ENCODE peak calls at places on chromosomes 12 and 14, in eight cellular contexts. M is IMR-90, X is fibroblast of lung, L is foreskin fibroblast, Z is mesothelial cell of epicardium, O is fibroblast of pulmonary artery, N is PC-3, P is hepatocyte. Q is an unnamed sample.

GRCh38 chr12:86669010-86669409 is 412.8 kb upstream of the MGAT4C start:
- DNase-seq in X (no peak), N (peak), L (no peak), O (no peak), P (no peak), Z (no peak), M (no peak), Q (peak)

GRCh38 chr14:24080888-24081738 is 9.8 kb downstream of the CPNE6 start:
- DNase-seq in L (peak), M (no peak), X (no peak), O (no peak), Z (no peak), N (peak), P (peak), Q (peak)

GRCh38 chr12:75360920-75361319 is 26.4 kb downstream of the GLIPR1L1 start:
- DNase-seq in P (no peak), L (no peak), Z (no peak), X (no peak), O (no peak), N (no peak), M (no peak), Q (no peak)

GRCh38 chr12:42409471-42409870 is 83.5 kb downstream of the PPHLN1 start:
- DNase-seq in L (no peak), O (no peak), Z (no peak), M (no peak), X (no peak), P (no peak), N (no peak), Q (no peak)

GRCh38 chr14:102015045-102015685 is 50.8 kb downstream of the DYNC1H1 start:
- DNase-seq in Z (no peak), P (no peak), L (peak), M (peak), N (peak), O (no peak), X (peak), Q (no peak)

GRCh38 chr14:67735361-67735921 is 33.8 kb downstream of the RDH12 start:
- DNase-seq in N (no peak), O (no peak), Z (no peak), L (no peak), X (no peak), M (no peak), P (no peak), Q (no peak)

GRCh38 chr12:1529862-1530591 is 64.4 kb downstream of the FBXL14 start:
- DNase-seq in Z (no peak), O (no peak), N (no peak), P (peak), X (no peak), M (no peak), L (no peak), Q (no peak)

GRCh38 chr14:99136047-99136400 is 136.0 kb downstream of the BCL11B start:
- DNase-seq in Z (no peak), L (no peak), M (no peak), O (no peak), P (no peak), N (no peak), X (no peak), Q (no peak)

GRCh38 chr12:106282457-106283097 is 20.0 kb upstream of the TCP11L2 start:
- DNase-seq in X (peak), M (peak), Z (no peak), N (peak), L (peak), P (peak), O (peak), Q (peak)

GRCh38 chr12:41277019-41277770 is 89.1 kb downstream of the PDZRN4 start:
- DNase-seq in N (peak), X (peak), M (peak), L (peak), O (peak), Z (no peak), P (peak), Q (peak)

GRCh38 chr12:7667025-7667575 is 1.4 kb upstream of the APOBEC1 start:
- DNase-seq in L (no peak), X (no peak), O (no peak), M (no peak), N (peak), Z (no peak), P (no peak), Q (no peak)

GRCh38 chr12:93593833-93594232 is 21.4 kb downstream of the SOCS2 start:
- DNase-seq in N (no peak), Z (no peak), L (no peak), M (no peak), X (no peak), O (no peak), P (no peak), Q (no peak)

GRCh38 chr14:59961518-59962062 is 41.6 kb downstream of the LRRC9 start:
- DNase-seq in Z (no peak), X (no peak), O (no peak), M (no peak), L (no peak), N (no peak), P (no peak), Q (no peak)

GRCh38 chr12:115857923-115858322 is 419.6 kb downstream of the MED13L start:
- DNase-seq in X (no peak), M (no peak), L (no peak), Z (no peak), N (no peak), P (no peak), O (no peak), Q (no peak)

GRCh38 chr12:23887055-23887835 is 62.2 kb downstream of the SOX5 start:
- DNase-seq in M (no peak), O (peak), P (no peak), X (peak), N (no peak), Z (no peak), L (no peak), Q (peak)

GRCh38 chr12:116416161-116416560 is 138.7 kb upstream of the MED13L start:
- DNase-seq in L (no peak), X (no peak), M (no peak), O (no peak), N (no peak), Z (no peak), P (no peak), Q (no peak)

GRCh38 chr14:100328495-100329163 is 5.5 kb downstream of the SLC25A47 start:
- DNase-seq in P (no peak), M (no peak), Z (no peak), N (no peak), L (no peak), X (no peak), O (no peak), Q (no peak)

GRCh38 chr12:53051058-53051880 is 1.4 kb downstream of the TNS2 start:
- DNase-seq in N (no peak), M (peak), Z (peak), X (peak), P (peak), O (peak), L (peak), Q (peak)

GRCh38 chr12:52203126-52203921 is 11.5 kb upstream of the KRT80 start:
- DNase-seq in M (peak), N (peak), L (peak), P (peak), O (peak), Z (no peak), X (peak), Q (peak)

GRCh38 chr12:77202457-77203060 is 137.2 kb upstream of the E2F7 start:
- DNase-seq in O (no peak), N (no peak), P (no peak), X (no peak), L (no peak), Z (no peak), M (no peak), Q (peak)

GRCh38 chr14:52998376-52999010 is 47.6 kb upstream of the FERMT2 start:
- DNase-seq in O (peak), X (peak), M (peak), L (peak), P (no peak), Z (no peak), N (peak), Q (no peak)

GRCh38 chr14:85527006-85527405 is 2.9 kb upstream of the FLRT2 start:
- DNase-seq in X (peak), L (no peak), O (peak), N (peak), P (no peak), M (peak), Z (no peak), Q (peak)

GRCh38 chr12:8692573-8692972 is 5.2 kb upstream of the RIMKLB start:
- DNase-seq in M (peak), O (peak), P (peak), N (no peak), Z (no peak), X (peak), L (peak), Q (peak)

GRCh38 chr12:111353026-111353425 is 15.9 kb downstream of the PHETA1 start:
- DNase-seq in M (no peak), L (no peak), N (no peak), Z (no peak), X (no peak), P (no peak), O (no peak), Q (no peak)

GRCh38 chr12:52126605-52127578 is 47.4 kb downstream of the SMIM41 start:
- DNase-seq in M (peak), X (peak), L (peak), O (peak), Z (no peak), P (no peak), N (peak), Q (no peak)

GRCh38 chr12:46005151-46005797 is 14.9 kb upstream of the SCAF11 start:
- DNase-seq in Z (no peak), L (no peak), X (peak), M (peak), O (peak), P (no peak), N (peak), Q (peak)

GRCh38 chr12:19431407-19432308 is 7.6 kb upstream of the AEBP2 start:
- DNase-seq in O (peak), X (peak), P (no peak), M (peak), Z (peak), N (peak), L (peak), Q (peak)

GRCh38 chr14:67641902-67642749 is 22.4 kb downstream of the ARG2 start:
- DNase-seq in Z (no peak), X (no peak), M (no peak), O (no peak), N (no peak), P (no peak), L (no peak), Q (no peak)

GRCh38 chr14:100546051-100546443 is 41.2 kb downstream of the BEGAIN start:
- DNase-seq in O (no peak), Z (no peak), P (no peak), N (peak), M (no peak), X (no peak), L (no peak), Q (no peak)

GRCh38 chr12:17352164-17352563 is 737.8 kb downstream of the RERGL start:
- DNase-seq in L (no peak), P (no peak), O (no peak), Z (no peak), N (no peak), M (no peak), X (no peak), Q (no peak)

GRCh38 chr12:68932123-68932700 is 759 bp downstream of the CPM start:
- DNase-seq in Z (no peak), P (no peak), N (peak), L (no peak), M (no peak), O (no peak), X (no peak), Q (no peak)

GRCh38 chr12:68930178-68930577 is 2.8 kb downstream of the CPM start:
- DNase-seq in N (peak), L (no peak), X (no peak), O (no peak), Z (no peak), P (no peak), M (no peak), Q (no peak)

GRCh38 chr12:68933564-68933893 is 558 bp upstream of the CPM start:
- DNase-seq in M (no peak), X (no peak), L (no peak), O (no peak), N (no peak), P (no peak), Z (no peak), Q (no peak)

GRCh38 chr12:68934392-68934791 is 1.4 kb upstream of the CPM start:
- DNase-seq in L (no peak), Z (no peak), N (no peak), X (no peak), M (no peak), P (no peak), O (no peak), Q (no peak)

GRCh38 chr12:68932701-68933563 is at the start of gene CPM:
- DNase-seq in N (peak), Z (peak), L (peak), O (peak), X (peak), P (peak), M (peak), Q (peak)
- TF ChIP-seq CTCF in N (no peak), Z (no peak), L (no peak), O (no peak), X (no peak), P (no peak), M (no peak), Q (no peak)

DNA sequence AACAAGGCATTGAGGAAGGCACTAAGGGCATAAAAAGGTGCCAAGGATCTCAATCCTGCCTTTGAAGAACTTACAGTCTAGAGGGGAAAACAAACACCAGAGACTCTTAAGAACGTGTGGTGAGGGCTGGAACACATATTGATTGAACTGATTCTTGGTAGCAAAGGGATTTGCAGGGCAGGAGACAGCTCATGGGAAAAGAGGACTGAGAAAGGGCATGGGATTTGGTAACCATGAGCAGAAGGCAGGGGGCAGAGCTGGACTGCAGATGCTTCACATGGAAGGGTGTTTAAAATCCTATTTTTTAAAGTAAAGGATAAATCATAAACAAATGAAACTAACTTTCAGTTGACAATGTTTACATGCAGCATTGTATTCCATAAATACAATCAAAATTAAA is 203.1 kb downstream of the ITPR2 start:
- DNase-seq in O (peak), P (no peak), Z (no peak), N (peak), L (peak), M (peak), X (peak), Q (no peak)
- TF ChIP-seq CTCF in O (peak), P (peak), Z (no peak), N (peak), L (peak), M (peak), X (peak), Q (peak)

DNA sequence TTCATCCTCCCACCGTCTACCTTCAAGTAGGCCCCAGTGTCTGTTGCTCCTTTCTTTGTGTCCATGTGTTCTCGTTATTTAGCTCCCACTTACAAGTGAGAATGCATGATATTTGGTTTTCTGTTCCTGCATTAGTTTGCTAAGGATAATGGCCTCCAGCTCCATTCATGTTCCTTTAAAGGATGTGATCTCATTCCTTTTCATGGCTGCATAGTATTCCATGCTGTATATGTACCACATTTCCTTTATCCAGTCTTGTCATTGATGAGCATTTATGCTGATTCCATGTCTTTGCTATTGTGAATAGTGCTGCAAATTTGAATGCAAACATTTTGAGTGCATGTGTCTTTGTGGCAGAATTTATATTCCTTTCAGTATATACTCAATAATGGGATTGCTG is 259.6 kb upstream of the PELI2 start:
- DNase-seq in Z (no peak), M (no peak), N (no peak), P (no peak), L (no peak), X (no peak), O (no peak), Q (no peak)
- TF ChIP-seq CTCF in Z (no peak), M (no peak), N (no peak), P (no peak), L (no peak), X (no peak), O (no peak), Q (no peak)

GRCh38 chr12:102883204-102883799 is 33.7 kb downstream of the PAH start:
- DNase-seq in Z (peak), N (peak), O (peak), L (peak), M (no peak), X (peak), P (peak), Q (peak)
- TF ChIP-seq CTCF in Z (peak), N (peak), O (peak), L (peak), M (peak), X (peak), P (peak), Q (peak)